ENCODE peak calls at places on chromosomes 4 and X, in six cellular contexts. V, T, N, B, W and K are unnamed samples.

GRCh38 chr4:151267822-151268535 is 9.0 kb upstream of the PRSS48 start:
- DNase-seq in V (peak; percentile 33), T (peak; percentile 14), N (peak; percentile 7), B (no peak), W (peak; percentile 13), K (no peak)

GRCh38 chrX:147838465-147839131 is 73.1 kb upstream of the FMR1 start:
- DNase-seq in V (no peak), T (no peak), N (peak; percentile 21), B (peak; percentile 1), W (no peak), K (no peak)

GRCh38 chrX:39385022-39385421 is 583.8 kb downstream of the MID1IP1 start:
- DNase-seq in V (no peak), T (no peak), N (no peak), B (no peak), W (no peak), K (no peak)

GRCh38 chrX:38571058-38571457 is 9.7 kb downstream of the TSPAN7 start:
- DNase-seq in V (peak; percentile 36), T (no peak), N (no peak), B (no peak), W (no peak), K (no peak)

GRCh38 chrX:136620780-136621179 is 27.2 kb upstream of the CD40LG start:
- DNase-seq in V (peak; percentile 57), T (no peak), N (no peak), B (no peak), W (no peak), K (no peak)

GRCh38 chr4:139734875-139735380 is 69.3 kb downstream of the MGST2 start:
- DNase-seq in V (peak; percentile 64), T (peak; percentile 86), N (peak; percentile 87), B (peak; percentile 20), W (peak; percentile 93), K (peak; percentile 80)

GRCh38 chr4:23788460-23788859 is 101.4 kb downstream of the PPARGC1A start:
- DNase-seq in V (no peak), T (peak; percentile 56), N (no peak), B (no peak), W (peak; percentile 15), K (peak; percentile 50)

GRCh38 chr4:84790769-84791565 is 175.5 kb downstream of the WDFY3 start:
- DNase-seq in V (no peak), T (no peak), N (no peak), B (no peak), W (no peak), K (no peak)

GRCh38 chr4:3268395-3269104 is 19.6 kb downstream of the MSANTD1 start:
- DNase-seq in V (no peak), T (no peak), N (no peak), B (no peak), W (peak; percentile 2), K (no peak)

GRCh38 chr4:108529102-108529501 is 91.3 kb upstream of the RPL34 start:
- DNase-seq in V (no peak), T (no peak), N (no peak), B (no peak), W (no peak), K (no peak)

GRCh38 chr4:184415071-184415470 is 59.3 kb downstream of the IRF2 start:
- DNase-seq in V (peak; percentile 70), T (no peak), N (no peak), B (no peak), W (no peak), K (no peak)

GRCh38 chr4:16192631-16193483 is 33.4 kb downstream of the TAPT1 start:
- DNase-seq in V (no peak), T (peak; percentile 30), N (no peak), B (no peak), W (no peak), K (no peak)

GRCh38 chr4:174349156-174349555 is 65.4 kb downstream of the CEP44 start:
- DNase-seq in V (no peak), T (no peak), N (no peak), B (no peak), W (no peak), K (no peak)

GRCh38 chr4:13872145-13872544 is 244.6 kb upstream of the BOD1L1 start:
- DNase-seq in V (peak; percentile 58), T (peak; percentile 3), N (peak; percentile 32), B (no peak), W (peak; percentile 40), K (no peak)

GRCh38 chrX:151875270-151876026 is 37.2 kb upstream of the MAGEA4 start:
- DNase-seq in V (peak; percentile 15), T (no peak), N (no peak), B (no peak), W (no peak), K (no peak)

GRCh38 chrX:74535211-74535621 is 79.2 kb downstream of the RLIM start:
- DNase-seq in V (peak; percentile 39), T (peak; percentile 63), N (peak; percentile 65), B (peak; percentile 10), W (peak; percentile 62), K (peak; percentile 45)

GRCh38 chr4:64250061-64250460 is 159.2 kb downstream of the TECRL start:
- DNase-seq in V (no peak), T (no peak), N (no peak), B (no peak), W (no peak), K (no peak)

GRCh38 chr4:137266511-137266910 is 265.8 kb downstream of the PCDH18 start:
- DNase-seq in V (no peak), T (peak; percentile 48), N (peak; percentile 22), B (no peak), W (no peak), K (peak; percentile 33)

GRCh38 chr4:151219091-151219490 is 57.9 kb upstream of the PRSS48 start:
- DNase-seq in V (no peak), T (no peak), N (no peak), B (no peak), W (no peak), K (no peak)

GRCh38 chr4:914531-914930 is 17.6 kb downstream of the GAK start:
- DNase-seq in V (no peak), T (no peak), N (no peak), B (no peak), W (no peak), K (no peak)

GRCh38 chr4:15718959-15719358 is 16.1 kb downstream of the BST1 start:
- DNase-seq in V (no peak), T (no peak), N (no peak), B (no peak), W (no peak), K (no peak)

GRCh38 chrX:129553619-129554288 is 13.7 kb downstream of the OCRL start:
- DNase-seq in V (no peak), T (no peak), N (no peak), B (peak; percentile 73), W (no peak), K (no peak)

GRCh38 chr4:20313237-20314030 is 61.7 kb downstream of the SLIT2 start:
- DNase-seq in V (no peak), T (no peak), N (no peak), B (peak; percentile 2), W (peak; percentile 46), K (no peak)

GRCh38 chr4:7004331-7004730 is 38.8 kb upstream of the TADA2B start:
- DNase-seq in V (peak; percentile 100), T (peak; percentile 73), N (no peak), B (no peak), W (no peak), K (peak; percentile 66)
- H3K79me2 ChIP-seq in V (peaks cover 45% of the 10 kb centered on the region), T (no peaks in the 10 kb centered on the region), N (peaks cover 5% of the 10 kb centered on the region), B (no peaks in the 10 kb centered on the region), W (peaks cover 15% of the 10 kb centered on the region), K (no peaks in the 10 kb centered on the region)

DNA sequence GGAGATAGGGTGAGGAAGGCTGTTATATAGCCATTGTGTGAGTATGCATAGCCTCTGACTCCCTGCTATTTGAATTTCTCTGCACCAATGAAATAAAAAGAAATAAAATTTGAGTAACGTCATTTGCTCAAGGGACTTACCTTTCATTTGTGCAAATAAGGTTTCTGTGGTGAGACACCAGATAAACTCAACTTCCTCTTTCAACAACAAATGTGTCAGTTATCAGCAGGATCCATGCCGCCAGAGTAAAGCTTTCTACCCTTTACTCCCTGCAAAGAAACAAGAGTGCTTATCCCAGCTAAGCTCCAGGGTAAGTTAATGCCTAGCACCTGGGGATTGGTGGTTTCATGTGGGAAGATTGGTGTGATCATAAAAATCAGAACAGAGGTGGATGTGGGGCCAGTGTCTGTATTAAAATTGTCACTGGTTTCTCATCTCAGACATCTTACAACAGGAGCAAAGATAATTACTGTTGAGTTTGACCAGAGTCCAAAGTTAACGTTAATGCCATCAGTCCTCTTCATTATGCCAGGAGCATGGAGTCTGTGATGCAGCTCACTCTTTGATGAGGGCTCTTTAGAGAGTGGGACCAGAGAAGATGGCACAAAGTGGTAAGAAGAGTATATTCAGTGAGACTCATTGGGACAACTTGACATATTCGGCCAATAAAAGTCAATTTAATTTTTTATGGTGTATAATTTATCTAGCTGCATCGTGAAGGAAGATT is at the start of gene P2RY10:
- DNase-seq in V (no peak), T (no peak), N (no peak), B (peak; percentile 70), W (no peak), K (no peak)
- H3K27ac ChIP-seq in V (no peak within 1 kb of the TSS), T (no peak within 1 kb of the TSS), N (no peak within 1 kb of the TSS), B (peak within 1 kb of the TSS; percentile 70), W (no peak within 1 kb of the TSS), K (no peak within 1 kb of the TSS)

GRCh38 chr4:154317600-154317999 is 174.0 kb downstream of the DCHS2 start:
- DNase-seq in V (no peak), T (no peak), N (no peak), B (no peak), W (no peak), K (no peak)

GRCh38 chr4:154315741-154316140 is 175.9 kb downstream of the DCHS2 start:
- DNase-seq in V (no peak), T (no peak), N (no peak), B (no peak), W (no peak), K (no peak)

GRCh38 chr4:154312246-154312645 is 179.4 kb downstream of the DCHS2 start:
- DNase-seq in V (no peak), T (no peak), N (no peak), B (no peak), W (no peak), K (no peak)

GRCh38 chr4:154313004-154313587 is 178.5 kb downstream of the DCHS2 start:
- DNase-seq in V (no peak), T (no peak), N (peak; percentile 30), B (no peak), W (no peak), K (no peak)

DNA sequence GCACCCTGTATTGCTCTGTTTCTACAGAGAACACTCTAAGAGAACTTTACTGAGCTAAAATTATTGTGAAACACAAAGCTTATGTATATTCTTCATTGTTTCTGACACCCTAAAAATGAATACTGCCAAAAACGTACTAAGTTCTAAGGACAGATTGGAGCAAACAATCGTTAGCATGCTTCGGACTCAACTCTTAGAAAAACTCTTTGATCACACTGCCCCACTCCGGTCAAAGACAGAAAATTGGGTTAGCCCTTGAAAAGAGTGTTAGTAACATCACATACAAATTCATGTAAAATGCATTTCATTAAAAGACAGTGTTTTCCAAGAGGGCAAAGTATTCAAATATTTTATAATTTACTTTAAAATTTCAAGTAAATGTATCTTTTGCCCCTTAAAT is 177.4 kb downstream of the DCHS2 start:
- DNase-seq in V (no peak), T (peak; percentile 34), N (peak; percentile 74), B (no peak), W (peak; percentile 35), K (peak; percentile 8)
- H3K4me3 ChIP-seq in V (no peak overlapping the region), T (no peak overlapping the region), N (no peak overlapping the region), B (no peak overlapping the region), W (no peak overlapping the region), K (no peak overlapping the region)

GRCh38 chr4:175346381-175346780 is 428.2 kb downstream of the ADAM29 start:
- DNase-seq in V (no peak), T (no peak), N (no peak), B (no peak), W (no peak), K (no peak)

GRCh38 chr4:175350246-175350645 is 432.1 kb downstream of the ADAM29 start:
- DNase-seq in V (no peak), T (no peak), N (no peak), B (no peak), W (no peak), K (no peak)

GRCh38 chr4:175351473-175351872 is 433.3 kb downstream of the ADAM29 start:
- DNase-seq in V (no peak), T (no peak), N (no peak), B (peak; percentile 84), W (no peak), K (no peak)
- H3K79me2 ChIP-seq in V (no peaks in the 10 kb centered on the region), T (no peaks in the 10 kb centered on the region), N (no peaks in the 10 kb centered on the region), B (no peaks in the 10 kb centered on the region), W (no peaks in the 10 kb centered on the region), K (no peaks in the 10 kb centered on the region)